ENCODE peak calls at places on chromosomes 16 and 17, in five cellular contexts. F is Peyer's patch, C is left lung, O is bronchial epithelial cell, S is spleen. A is an unnamed sample.

GRCh38 chr17:29246638-29247037 is at the start of gene CRYBA1:
- DNase-seq in C (no peak), O (peak), F (no peak), S (no peak), A (no peak)

GRCh38 chr16:27414803-27415431 is 12.9 kb downstream of the IL21R start:
- DNase-seq in F (no peak), O (peak), C (no peak), S (no peak), A (no peak)

GRCh38 chr17:74407384-74407783 is 24.5 kb upstream of the GPRC5C start:
- DNase-seq in O (no peak), C (no peak), S (no peak), F (no peak), A (no peak)

GRCh38 chr16:67928561-67929364 is 2.9 kb downstream of the CTRL start:
- DNase-seq in F (peak), S (peak), C (peak), O (peak), A (peak)

GRCh38 chr16:86662195-86662594 is 83.8 kb downstream of the FOXL1 start:
- DNase-seq in C (no peak), S (no peak), O (no peak), F (no peak), A (no peak)

GRCh38 chr17:72693147-72693878 is 399.2 kb downstream of the SLC39A11 start:
- DNase-seq in O (no peak), S (no peak), F (no peak), C (no peak), A (no peak)

GRCh38 chr17:39813631-39814030 is 50.5 kb downstream of the IKZF3 start:
- DNase-seq in S (no peak), O (no peak), F (peak), C (no peak), A (no peak)

GRCh38 chr17:73474370-73474988 is 162.7 kb upstream of the CDC42EP4 start:
- DNase-seq in O (peak), S (no peak), C (peak), F (peak), A (peak)

GRCh38 chr17:68290955-68291835 is at the start of the genes ARSG and SLC16A6:
- DNase-seq in C (peak), S (peak), O (no peak), F (peak), A (peak)

GRCh38 chr17:78802008-78802407 is 19.9 kb upstream of the CYTH1 start:
- DNase-seq in F (no peak), S (no peak), C (no peak), O (no peak), A (no peak)

GRCh38 chr16:82044585-82044911 is 9.5 kb downstream of the HSD17B2 start:
- DNase-seq in O (no peak), F (no peak), S (no peak), C (no peak), A (no peak)

GRCh38 chr17:31537558-31537957 is 146.1 kb downstream of the RAB11FIP4 start:
- DNase-seq in O (peak), S (peak), F (peak), C (no peak), A (no peak)

GRCh38 chr17:69357701-69358100 is 30.8 kb upstream of the ABCA5 start:
- DNase-seq in C (no peak), F (no peak), S (no peak), O (peak), A (peak)

GRCh38 chr17:72710185-72710584 is 382.3 kb downstream of the SLC39A11 start:
- DNase-seq in O (peak), S (no peak), F (no peak), C (no peak), A (no peak)

GRCh38 chr16:27319257-27319965 is 5.6 kb downstream of the IL4R start:
- DNase-seq in S (peak), F (peak), O (no peak), C (no peak), A (no peak)

GRCh38 chr17:16942141-16943031 is 29.5 kb downstream of the TNFRSF13B start:
- DNase-seq in C (no peak), O (peak), F (peak), S (peak), A (no peak)

GRCh38 chr17:73481672-73482071 is 162.6 kb downstream of the SDK2 start:
- DNase-seq in F (no peak), C (no peak), S (peak), O (no peak), A (no peak)

GRCh38 chr17:44005865-44006580 is 1.6 kb downstream of the NAGS start:
- DNase-seq in C (peak), F (peak), O (peak), S (peak), A (no peak)

GRCh38 chr16:69482410-69482951 is 58.1 kb downstream of the CYB5B start:
- DNase-seq in S (no peak), F (no peak), O (no peak), C (no peak), A (no peak)

GRCh38 chr16:69478685-69479084 is 54.3 kb downstream of the CYB5B start:
- DNase-seq in O (no peak), F (no peak), S (no peak), C (no peak), A (no peak)

GRCh38 chr16:69479806-69480205 is 55.4 kb downstream of the CYB5B start:
- DNase-seq in F (no peak), S (no peak), C (no peak), O (peak), A (no peak)

GRCh38 chr16:69483611-69484010 is 59.2 kb downstream of the CYB5B start:
- DNase-seq in S (no peak), F (no peak), C (no peak), O (no peak), A (no peak)

GRCh38 chr16:69481901-69482341 is 57.5 kb downstream of the CYB5B start:
- DNase-seq in F (peak), O (peak), C (peak), S (peak), A (no peak)
- TF ChIP-seq CTCF in F (no peak), O (peak), C (peak), S (no peak), A (no peak)

DNA sequence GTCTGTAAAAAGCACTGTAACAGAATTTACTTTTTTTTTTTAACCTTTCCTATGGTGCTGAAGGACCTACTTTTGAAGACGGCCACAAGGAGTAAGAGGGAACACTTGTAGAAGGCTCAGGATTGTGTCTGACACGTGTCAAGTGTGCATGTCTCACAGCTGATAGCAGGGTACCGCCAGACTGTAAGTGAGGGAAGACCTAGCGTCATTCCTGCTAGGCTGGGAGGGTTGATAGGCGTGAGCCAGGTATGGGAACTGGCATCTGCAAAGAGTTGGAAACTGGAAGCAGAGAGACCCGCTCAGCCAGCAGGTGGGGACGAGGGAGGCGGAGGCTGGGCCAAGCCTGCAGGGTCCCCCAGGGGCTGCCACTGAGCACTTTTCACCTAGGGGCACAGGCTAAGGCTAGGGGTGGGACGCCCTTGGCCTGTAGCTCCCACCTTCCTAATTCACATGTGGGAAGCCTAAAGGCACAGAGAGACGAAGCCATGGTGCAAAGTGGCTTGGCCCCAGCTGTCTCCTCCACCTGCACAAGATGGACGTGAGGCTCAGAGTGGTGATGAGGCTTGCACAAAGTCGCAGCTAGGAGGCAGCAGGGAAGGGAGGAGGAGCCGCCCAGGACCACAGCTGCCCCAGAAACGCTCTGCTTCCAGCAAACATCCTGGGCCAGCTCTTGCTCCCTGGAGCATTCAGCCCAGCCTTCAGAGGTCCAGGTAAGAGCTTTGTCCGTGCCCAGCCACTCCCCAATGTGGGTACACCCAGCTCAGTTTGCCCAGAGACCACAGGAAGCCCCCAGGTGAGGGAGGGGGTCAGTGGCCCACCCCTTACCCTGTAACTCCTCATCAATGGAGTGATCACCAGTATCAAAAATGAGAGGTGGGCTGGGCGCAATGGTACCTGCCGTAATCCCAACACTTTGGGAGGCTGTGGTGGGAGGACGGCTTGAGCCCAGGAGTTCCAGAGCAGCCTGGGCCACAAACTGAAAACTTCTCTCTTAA is 18.9 kb downstream of the VASN start:
- DNase-seq in F (no peak), S (no peak), C (no peak), O (no peak), A (no peak)
- TF ChIP-seq CTCF in F (no peak), S (no peak), C (no peak), O (no peak), A (no peak)

GRCh38 chr16:89562939-89563338 is 2.5 kb downstream of the RPL13 start:
- DNase-seq in S (no peak), C (no peak), O (no peak), F (no peak), A (no peak)

GRCh38 chr16:89561195-89562026 is 929 bp downstream of the RPL13 start:
- DNase-seq in F (no peak), O (no peak), S (peak), C (no peak), A (no peak)

GRCh38 chr16:89562027-89562599 is 1.6 kb downstream of the RPL13 start:
- DNase-seq in F (no peak), O (no peak), S (no peak), C (no peak), A (no peak)

GRCh38 chr16:89557936-89558490 is 2.5 kb upstream of the RPL13 start:
- DNase-seq in S (no peak), F (no peak), O (no peak), C (no peak), A (no peak)

DNA sequence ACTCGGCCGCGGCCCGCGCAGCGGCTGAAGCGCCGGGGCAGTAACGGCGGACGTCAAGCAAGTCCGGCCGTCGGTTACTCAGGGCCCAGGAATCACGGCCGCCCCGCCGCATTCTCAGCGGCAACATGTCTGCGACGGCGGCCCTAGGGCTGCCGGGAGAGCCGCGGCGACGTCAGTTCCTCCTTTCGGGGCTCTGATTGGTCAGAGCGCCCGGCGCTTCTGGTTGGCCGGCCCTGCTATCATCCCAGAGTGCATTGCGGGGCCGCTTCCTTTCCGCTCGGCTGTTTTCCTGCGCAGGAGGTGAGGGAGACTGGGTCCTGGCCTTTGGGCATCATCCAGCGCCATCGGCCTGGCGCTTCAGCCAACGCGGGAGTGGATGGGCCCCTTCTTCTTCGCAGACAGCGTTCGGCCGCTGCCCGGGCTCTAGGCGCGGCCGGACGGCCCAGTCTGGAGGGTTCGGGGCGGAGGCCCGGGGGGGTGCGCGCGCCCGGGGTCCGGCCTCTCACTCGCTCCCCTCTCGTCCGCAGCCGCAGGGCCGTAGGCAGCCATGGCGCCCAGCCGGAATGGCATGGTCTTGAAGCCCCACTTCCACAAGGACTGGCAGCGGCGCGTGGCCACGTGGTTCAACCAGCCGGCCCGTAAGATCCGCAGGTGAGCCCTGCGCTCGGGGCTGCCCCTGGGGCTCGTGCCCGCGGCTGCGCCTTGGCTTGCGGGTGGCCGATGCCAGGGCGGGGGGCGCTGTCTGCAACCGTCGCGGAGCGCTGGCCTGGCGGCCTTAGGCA is at the start of gene RPL13:
- DNase-seq in C (peak), S (peak), F (peak), O (peak), A (peak)
- TF ChIP-seq CTCF in C (no peak), S (no peak), F (no peak), O (no peak), A (no peak)

GRCh38 chr17:83075270-83075880 is 4.0 kb upstream of the METRNL start:
- DNase-seq in O (no peak), C (no peak), S (no peak), F (no peak), A (no peak)

GRCh38 chr17:83071966-83072562 is 7.3 kb upstream of the METRNL start:
- DNase-seq in O (no peak), F (no peak), S (no peak), C (no peak), A (no peak)

GRCh38 chr17:83074696-83075223 is 4.6 kb upstream of the METRNL start:
- DNase-seq in C (no peak), F (no peak), S (no peak), O (no peak), A (no peak)

GRCh38 chr17:83072600-83073358 is 6.6 kb upstream of the METRNL start:
- DNase-seq in O (no peak), F (no peak), C (no peak), S (no peak), A (no peak)

DNA sequence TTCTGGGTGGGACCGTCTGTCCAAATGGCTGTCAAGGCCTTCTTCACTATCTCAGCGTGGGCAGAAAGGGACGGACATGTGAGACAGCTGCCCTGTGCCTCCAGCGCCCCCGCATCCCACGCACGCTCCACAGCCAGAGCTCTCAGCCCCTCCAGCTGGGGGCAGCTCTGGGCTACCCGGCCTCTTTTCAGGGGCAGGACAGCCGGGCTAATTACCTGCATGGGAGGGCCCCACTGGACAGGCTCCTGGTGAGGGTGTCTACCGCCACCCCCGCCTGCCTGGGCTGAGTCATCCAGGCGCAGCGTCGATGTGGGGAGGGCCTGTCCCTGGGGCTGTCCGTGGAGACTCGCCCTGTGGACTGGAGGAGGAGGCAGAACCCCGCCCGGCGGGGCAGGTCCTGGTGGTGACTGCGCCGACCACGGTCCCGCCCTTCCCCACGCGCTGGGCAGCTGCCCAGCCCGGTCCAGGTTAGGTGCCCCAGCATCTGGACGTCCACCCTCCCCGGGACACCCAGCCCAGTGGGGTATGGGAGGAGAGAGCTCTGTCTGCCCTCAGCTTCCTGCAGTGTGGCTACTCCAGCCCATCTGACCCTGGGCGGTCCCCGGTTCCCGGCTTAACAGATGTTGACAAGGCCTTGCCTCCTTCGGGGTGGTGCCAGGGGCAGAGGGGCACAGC is 5.9 kb upstream of the METRNL start:
- DNase-seq in C (peak), F (peak), O (peak), S (no peak), A (no peak)
- TF ChIP-seq CTCF in C (no peak), F (no peak), O (no peak), S (no peak), A (no peak)

GRCh38 chr17:3965123-3965800 is 1.0 kb upstream of the ATP2A3 start:
- DNase-seq in O (no peak), F (peak), S (peak), C (peak), A (peak)
- TF ChIP-seq CTCF in O (no peak), F (no peak), S (no peak), C (no peak), A (no peak)

GRCh38 chr17:82416771-82417170 is 1.4 kb upstream of the HEXD start:
- DNase-seq in O (no peak), C (no peak), F (no peak), S (no peak), A (peak)

GRCh38 chr17:82419471-82419995 is 1.1 kb upstream of the OGFOD3 start:
- DNase-seq in F (no peak), C (no peak), O (no peak), S (no peak), A (no peak)

GRCh38 chr17:82416264-82416663 is 1.9 kb upstream of the HEXD start:
- DNase-seq in S (no peak), F (no peak), C (no peak), O (no peak), A (no peak)

GRCh38 chr17:82415786-82416185 is 2.4 kb upstream of the HEXD start:
- DNase-seq in F (no peak), S (no peak), C (no peak), O (no peak), A (no peak)

DNA sequence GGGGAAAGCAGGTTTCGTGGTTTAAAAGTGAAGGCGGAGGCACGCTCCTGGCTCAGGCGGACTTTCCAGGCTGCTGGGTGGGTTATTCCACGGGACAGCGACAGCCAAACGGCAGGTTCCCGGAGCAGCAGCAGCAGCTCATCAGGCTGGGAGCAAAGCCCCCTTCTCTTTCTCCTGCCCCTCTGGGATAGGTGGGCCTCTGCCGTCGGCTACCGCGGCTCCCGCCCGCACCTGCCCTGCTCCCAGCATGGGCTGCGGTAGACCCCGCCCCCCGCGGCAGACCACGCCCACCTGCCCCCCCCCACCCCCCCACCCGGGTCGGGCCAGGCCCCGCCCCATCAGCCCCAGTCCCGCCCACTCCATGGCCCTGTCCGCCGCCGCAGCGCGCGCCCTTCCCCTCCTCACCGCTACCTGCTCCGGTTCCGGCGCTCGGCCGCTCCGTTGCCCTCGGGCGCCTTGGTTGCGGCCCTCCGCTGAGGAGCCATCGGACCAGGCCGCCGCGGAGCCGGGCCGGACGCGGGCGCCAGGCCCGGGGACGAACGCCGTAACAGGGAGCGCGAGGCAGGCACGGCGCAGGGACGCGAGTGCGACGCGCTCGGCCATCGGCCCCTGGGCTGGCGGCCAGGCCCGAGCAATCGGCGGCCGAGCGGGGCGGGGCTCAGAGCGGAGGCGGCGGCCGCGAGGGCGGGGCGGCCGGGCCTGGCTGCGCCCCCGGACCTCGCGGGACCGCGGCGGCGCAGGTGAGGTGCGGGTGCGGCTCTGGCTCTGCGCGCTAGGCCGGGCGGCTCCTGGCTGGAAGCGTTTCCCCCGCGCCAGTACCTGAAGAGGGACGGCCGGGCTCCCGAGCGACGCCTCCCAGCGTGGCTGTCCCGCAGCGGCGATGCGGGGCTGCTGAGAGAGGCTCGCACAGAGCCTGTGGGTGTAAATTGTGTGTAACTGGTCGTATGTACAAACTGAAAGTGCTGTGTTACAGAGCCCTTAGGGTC is at the start of the genes HEXD and OGFOD3:
- DNase-seq in S (peak), C (peak), O (peak), F (peak), A (peak)
- TF ChIP-seq CTCF in S (no peak), C (no peak), O (no peak), F (no peak), A (no peak)

GRCh38 chr16:24955975-24956731 is 59.0 kb downstream of the ARHGAP17 start:
- DNase-seq in C (no peak), F (no peak), S (no peak), O (no peak), A (no peak)
- TF ChIP-seq CTCF in C (no peak), F (no peak), S (no peak), O (no peak), A (no peak)

GRCh38 chr16:72793017-72793416 is 254.9 kb downstream of the ZFHX3 start:
- DNase-seq in F (no peak), C (no peak), S (no peak), O (no peak), A (no peak)

GRCh38 chr16:72794319-72794718 is 253.6 kb downstream of the ZFHX3 start:
- DNase-seq in O (no peak), S (no peak), C (no peak), F (no peak), A (no peak)

GRCh38 chr16:72793716-72794115 is 254.2 kb downstream of the ZFHX3 start:
- DNase-seq in F (no peak), S (no peak), O (no peak), C (no peak), A (no peak)

GRCh38 chr16:72796222-72796621 is 251.7 kb downstream of the ZFHX3 start:
- DNase-seq in F (no peak), O (no peak), S (no peak), C (no peak), A (no peak)

DNA sequence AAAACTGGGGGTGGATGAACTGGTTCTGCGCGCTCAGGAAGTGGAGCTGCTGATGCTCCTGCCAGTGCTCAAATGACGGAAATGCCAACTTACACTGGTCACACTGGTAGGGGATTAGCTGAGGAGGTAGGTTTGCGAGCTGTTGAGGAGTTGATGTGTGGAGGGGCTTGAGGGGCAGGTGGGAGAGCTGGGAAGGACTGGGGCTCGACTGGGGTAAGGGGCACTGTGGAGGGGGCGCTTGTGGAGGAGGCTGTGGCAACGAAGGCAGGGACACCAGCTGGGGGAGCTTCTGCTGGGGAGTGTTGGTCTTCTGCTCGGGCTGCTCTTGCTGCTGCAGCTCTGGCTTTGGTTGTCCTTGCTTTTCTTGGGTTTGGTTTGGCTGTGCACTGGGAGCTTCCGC is 252.9 kb downstream of the ZFHX3 start:
- DNase-seq in F (no peak), O (no peak), C (no peak), S (peak), A (no peak)
- TF ChIP-seq CTCF in F (no peak), O (no peak), C (no peak), S (no peak), A (no peak)